ENCODE peak calls at places on chromosomes 5 and 9, in seven cellular contexts. B is CD8-positive, alpha-beta T cell; J is heart left ventricle; A is GM20000; W is WTC11; R is psoas muscle; C is activated CD8-positive, alpha-beta T cell treated with anti-CD3 and anti-CD28 coated beads for 36 hours. O is an unnamed sample.

GRCh38 chr9:14158136-14158781 is 155.7 kb downstream of the NFIB start:
- DNase-seq in B (no peak), J (no peak), A (no peak), W (no peak), R (no peak), C (no peak), O (no peak)

GRCh38 chr9:93479726-93480125 is 26.3 kb upstream of the FAM120AOS start:
- DNase-seq in B (no peak), J (no peak), A (no peak), W (no peak), R (peak), C (no peak), O (no peak)

GRCh38 chr9:37301369-37302172 is 120.9 kb upstream of the GRHPR start:
- DNase-seq in B (no peak), J (no peak), A (no peak), W (no peak), R (no peak), C (peak), O (no peak)

GRCh38 chr5:146840016-146840415 is 38.5 kb downstream of the PPP2R2B start:
- DNase-seq in B (no peak), J (no peak), A (no peak), W (no peak), R (no peak), C (no peak), O (no peak)

GRCh38 chr9:130328349-130328801 is 62.8 kb downstream of the HMCN2 start:
- DNase-seq in B (no peak), J (no peak), A (no peak), W (no peak), R (peak), C (no peak), O (no peak)

GRCh38 chr9:121756477-121757285 is 105.2 kb downstream of the DAB2IP start:
- DNase-seq in B (no peak), J (no peak), A (no peak), W (no peak), R (no peak), C (no peak), O (no peak)

GRCh38 chr5:36664762-36665161 is 58.4 kb downstream of the SLC1A3 start:
- DNase-seq in B (no peak), J (no peak), A (no peak), W (no peak), R (no peak), C (no peak), O (no peak)

GRCh38 chr5:170393235-170393634 is 4.1 kb upstream of the KCNMB1 start:
- DNase-seq in B (peak), J (no peak), A (no peak), W (no peak), R (no peak), C (peak), O (no peak)

GRCh38 chr9:84513981-84514380 is 155.5 kb upstream of the NTRK2 start:
- DNase-seq in B (no peak), J (no peak), A (no peak), W (no peak), R (no peak), C (no peak), O (no peak)

GRCh38 chr5:90803376-90803775 is 244.8 kb downstream of the ADGRV1 start:
- DNase-seq in B (no peak), J (no peak), A (no peak), W (no peak), R (no peak), C (no peak), O (no peak)

GRCh38 chr5:90803891-90804290 is 245.3 kb downstream of the ADGRV1 start:
- DNase-seq in B (no peak), J (no peak), A (no peak), W (no peak), R (no peak), C (no peak), O (no peak)

GRCh38 chr5:90807483-90807882 is 248.9 kb downstream of the ADGRV1 start:
- DNase-seq in B (no peak), J (peak), A (no peak), W (no peak), R (no peak), C (no peak), O (no peak)

GRCh38 chr5:90802695-90803317 is 244.2 kb downstream of the ADGRV1 start:
- DNase-seq in B (no peak), J (no peak), A (peak), W (peak), R (no peak), C (peak), O (peak)
- TF ChIP-seq CTCF in B (peak), J (peak), A (peak), W (peak), R (peak), C (peak), O (peak)

DNA sequence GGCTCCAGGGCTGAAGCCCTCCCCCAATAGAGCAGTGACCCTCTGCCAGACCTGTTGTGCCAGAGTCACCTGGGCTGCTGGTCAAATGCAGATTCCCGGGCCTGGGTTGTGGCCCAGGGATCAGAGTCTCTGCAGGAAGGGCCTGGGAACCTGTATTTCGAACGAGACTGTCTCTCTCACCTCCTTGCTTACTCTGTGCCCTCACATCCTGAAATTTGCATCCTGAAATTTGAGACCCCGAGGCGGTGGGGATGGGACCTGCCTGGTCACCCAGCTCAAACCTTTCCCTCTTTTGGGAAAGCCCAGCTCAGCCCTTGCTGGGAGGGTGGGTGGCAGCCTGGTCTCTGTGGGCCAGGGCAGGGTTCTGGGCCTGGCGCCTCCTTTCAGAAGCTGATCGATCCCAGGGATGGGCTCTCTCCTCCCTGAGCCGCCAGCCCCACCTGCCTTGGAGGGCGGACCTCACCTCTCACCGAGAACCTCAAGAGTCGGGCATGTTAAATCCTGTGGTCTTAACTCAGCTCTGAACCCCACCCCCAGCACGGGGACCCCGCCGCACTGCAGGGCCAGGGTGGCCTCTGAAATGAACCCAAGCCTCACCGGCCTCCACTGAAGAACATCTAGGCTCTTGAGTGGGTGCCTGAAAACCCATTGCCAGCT is 44.0 kb upstream of the IER5L start:
- DNase-seq in B (no peak), J (no peak), A (no peak), W (peak), R (no peak), C (no peak), O (no peak)
- TF ChIP-seq CTCF in B (no peak), J (no peak), A (no peak), W (no peak), R (no peak), C (no peak), O (no peak)

GRCh38 chr5:156819537-156819936 is 30.6 kb upstream of the PPP1R2B start:
- DNase-seq in B (no peak), J (no peak), A (no peak), W (no peak), R (no peak), C (no peak), O (no peak)

GRCh38 chr5:156824241-156824640 is 25.9 kb upstream of the PPP1R2B start:
- DNase-seq in B (no peak), J (no peak), A (no peak), W (no peak), R (no peak), C (no peak), O (no peak)

GRCh38 chr5:156824800-156825199 is 25.3 kb upstream of the PPP1R2B start:
- DNase-seq in B (no peak), J (no peak), A (no peak), W (no peak), R (no peak), C (no peak), O (peak)

GRCh38 chr5:156815988-156816599 is 34.0 kb upstream of the PPP1R2B start:
- DNase-seq in B (no peak), J (peak), A (peak), W (peak), R (no peak), C (peak), O (no peak)

DNA sequence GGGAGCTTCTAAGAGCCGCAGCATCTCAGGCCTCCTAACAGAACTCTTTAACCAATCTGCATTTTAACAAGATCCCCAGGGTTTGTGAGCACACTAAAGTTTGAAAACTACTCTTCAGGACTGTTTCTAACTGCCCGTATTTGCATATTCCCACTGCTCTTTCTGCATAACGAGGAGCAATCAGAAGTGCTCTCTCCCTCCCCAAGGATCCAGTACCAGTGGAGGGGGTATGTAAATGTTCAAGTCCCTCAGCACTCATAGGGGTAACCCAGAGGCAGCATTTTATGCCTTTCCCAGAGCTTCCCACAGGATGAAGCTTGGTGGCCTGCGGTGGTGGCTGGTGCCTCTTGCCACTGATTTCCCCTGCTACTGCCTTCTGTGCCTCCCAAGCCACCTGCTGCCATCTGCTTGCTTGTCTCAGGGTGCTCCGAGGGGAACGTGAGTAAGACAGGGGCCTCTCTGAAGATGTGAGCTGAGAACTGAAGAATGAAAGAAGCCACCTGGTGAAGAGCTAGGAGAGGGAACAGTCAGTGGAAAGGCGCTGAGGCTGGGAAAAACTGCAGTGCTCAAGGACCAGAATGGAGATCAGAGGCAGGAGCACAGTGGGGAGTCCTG is 30.0 kb upstream of the PPP1R2B start:
- DNase-seq in B (no peak), J (no peak), A (no peak), W (peak), R (no peak), C (no peak), O (no peak)
- TF ChIP-seq CTCF in B (no peak), J (no peak), A (no peak), W (no peak), R (no peak), C (no peak), O (no peak)

GRCh38 chr5:6760003-6760402 is 46.8 kb downstream of the TENT4A start:
- DNase-seq in B (no peak), J (no peak), A (no peak), W (no peak), R (peak), C (no peak), O (no peak)

GRCh38 chr5:6758201-6758600 is 45.0 kb downstream of the TENT4A start:
- DNase-seq in B (no peak), J (no peak), A (no peak), W (no peak), R (peak), C (no peak), O (peak)

GRCh38 chr5:6760636-6761035 is 47.4 kb downstream of the TENT4A start:
- DNase-seq in B (no peak), J (no peak), A (no peak), W (no peak), R (peak), C (no peak), O (no peak)

GRCh38 chr5:6758706-6759105 is 45.5 kb downstream of the TENT4A start:
- DNase-seq in B (no peak), J (no peak), A (no peak), W (no peak), R (peak), C (no peak), O (peak)

DNA sequence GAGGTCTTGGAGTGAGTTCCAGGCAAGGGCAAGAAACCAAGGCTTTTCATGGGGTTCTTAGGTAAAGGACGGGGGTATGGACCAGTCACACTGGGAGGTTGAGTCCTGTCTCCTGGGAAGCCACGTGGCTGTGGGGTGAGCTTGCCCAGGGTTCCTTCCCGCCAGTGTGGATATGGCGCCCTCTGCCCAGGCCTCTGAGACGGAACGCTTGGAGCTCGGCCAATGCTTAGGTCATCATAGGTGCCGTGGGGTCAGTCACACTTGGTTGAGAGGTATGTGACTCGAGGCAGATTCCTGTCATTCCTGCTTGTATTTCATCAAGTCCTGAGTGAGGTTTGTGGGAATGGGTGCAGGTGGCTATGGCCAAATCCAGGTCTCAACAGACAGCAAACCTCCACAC is 46.2 kb downstream of the TENT4A start:
- DNase-seq in B (no peak), J (no peak), A (no peak), W (no peak), R (peak), C (no peak), O (peak)
- TF ChIP-seq CTCF in B (no peak), J (no peak), A (no peak), W (no peak), R (no peak), C (no peak), O (no peak)

O was measured in osteoblast.